ENCODE peak calls at places on chromosomes 2 and 18, in nine cellular contexts. O is GM20000, M is nephron progenitor cell, F is fibroblast of mammary gland, W is lower lobe of right lung, E is body of pancreas, Y is GM13977, Z is GM10248, J is H9. N is an unnamed sample.

GRCh38 chr2:217106650-217107014 is 246.8 kb upstream of the TNP1 start:
- DNase-seq in O (no peak), M (no peak), F (peak), W (no peak), E (no peak), Y (no peak), Z (no peak), J (no peak), N (no peak)

GRCh38 chr2:130374587-130375290 is 18.9 kb downstream of the PTPN18 start:
- DNase-seq in O (no peak), M (no peak), F (peak), W (no peak), E (no peak), Y (no peak), Z (no peak), J (no peak), N (no peak)

GRCh38 chr2:163414121-163414520 is 321.7 kb downstream of the FIGN start:
- DNase-seq in O (no peak), M (no peak), F (no peak), W (no peak), E (no peak), Y (no peak), Z (no peak), J (no peak), N (no peak)

GRCh38 chr18:22223263-22223960 is 54.0 kb downstream of the GATA6 start:
- DNase-seq in O (no peak), M (no peak), F (peak), W (peak), E (peak), Y (no peak), Z (no peak), J (peak), N (no peak)

GRCh38 chr2:10173258-10174005 is 50.9 kb downstream of the RRM2 start:
- DNase-seq in O (no peak), M (no peak), F (no peak), W (no peak), E (no peak), Y (no peak), Z (no peak), J (no peak), N (no peak)

GRCh38 chr2:68413466-68413865 is 48.4 kb downstream of the PLEK start:
- DNase-seq in O (no peak), M (no peak), F (no peak), W (no peak), E (no peak), Y (no peak), Z (no peak), J (no peak), N (no peak)

GRCh38 chr2:137238065-137238464 is 472.7 kb downstream of the THSD7B start:
- DNase-seq in O (no peak), M (no peak), F (no peak), W (no peak), E (no peak), Y (no peak), Z (no peak), J (no peak), N (no peak)

GRCh38 chr2:28868611-28869010 is 1.5 kb downstream of the TRMT61B start:
- DNase-seq in O (no peak), M (peak), F (no peak), W (no peak), E (no peak), Y (no peak), Z (no peak), J (no peak), N (no peak)

GRCh38 chr2:25030702-25031101 is 11.2 kb upstream of the EFR3B start:
- DNase-seq in O (no peak), M (no peak), F (no peak), W (no peak), E (no peak), Y (no peak), Z (no peak), J (no peak), N (no peak)

GRCh38 chr18:77206676-77207370 is 42.8 kb upstream of the GALR1 start:
- DNase-seq in O (no peak), M (no peak), F (peak), W (no peak), E (peak), Y (no peak), Z (no peak), J (no peak), N (no peak)

GRCh38 chr2:36246320-36246990 is 109.1 kb upstream of the CRIM1 start:
- DNase-seq in O (peak), M (no peak), F (no peak), W (no peak), E (no peak), Y (peak), Z (peak), J (no peak), N (no peak)

GRCh38 chr2:241272722-241273551 is 42.5 kb downstream of the HDLBP start:
- DNase-seq in O (peak), M (peak), F (peak), W (peak), E (peak), Y (peak), Z (peak), J (peak), N (no peak)

GRCh38 chr2:198905881-198906612 is 551.7 kb downstream of the SATB2 start:
- DNase-seq in O (no peak), M (no peak), F (no peak), W (no peak), E (no peak), Y (peak), Z (peak), J (no peak), N (no peak)

GRCh38 chr2:85992611-85993010 is 103.8 kb upstream of the ST3GAL5 start:
- DNase-seq in O (no peak), M (no peak), F (no peak), W (no peak), E (no peak), Y (no peak), Z (no peak), J (no peak), N (no peak)

GRCh38 chr18:6452194-6452593 is 37.5 kb upstream of the L3MBTL4 start:
- DNase-seq in O (no peak), M (no peak), F (no peak), W (no peak), E (no peak), Y (no peak), Z (no peak), J (no peak), N (no peak)

GRCh38 chr18:43789234-43790000 is 512.1 kb upstream of the SYT4 start:
- DNase-seq in O (no peak), M (peak), F (peak), W (no peak), E (peak), Y (no peak), Z (no peak), J (no peak), N (no peak)

GRCh38 chr2:238100821-238101771 is 956 bp downstream of the ESPNL start:
- DNase-seq in O (peak), M (no peak), F (no peak), W (no peak), E (no peak), Y (no peak), Z (no peak), J (no peak), N (no peak)

GRCh38 chr2:199596549-199596948 is 138.8 kb upstream of the SATB2 start:
- DNase-seq in O (no peak), M (no peak), F (peak), W (no peak), E (peak), Y (no peak), Z (no peak), J (no peak), N (no peak)

GRCh38 chr2:100752628-100753333 is 67.2 kb upstream of the NPAS2 start:
- DNase-seq in O (no peak), M (no peak), F (peak), W (no peak), E (no peak), Y (no peak), Z (no peak), J (no peak), N (no peak)

GRCh38 chr18:2889761-2890192 is 43.0 kb downstream of the EMILIN2 start:
- DNase-seq in O (no peak), M (no peak), F (no peak), W (no peak), E (no peak), Y (no peak), Z (no peak), J (no peak), N (no peak)

GRCh38 chr2:137964066-137964858 is at the start of gene HNMT:
- DNase-seq in O (no peak), M (peak), F (peak), W (peak), E (peak), Y (no peak), Z (no peak), J (peak), N (no peak)

GRCh38 chr2:27494284-27494943 is 586 bp downstream of the FNDC4 start:
- DNase-seq in O (no peak), M (no peak), F (peak), W (no peak), E (peak), Y (no peak), Z (no peak), J (peak), N (no peak)

GRCh38 chr18:34976084-34976483 is 65.1 kb upstream of the MAPRE2 start:
- DNase-seq in O (no peak), M (no peak), F (no peak), W (no peak), E (no peak), Y (no peak), Z (no peak), J (no peak), N (no peak)

GRCh38 chr2:27721335-27721734 is 50.2 kb upstream of the MRPL33 start:
- DNase-seq in O (no peak), M (no peak), F (no peak), W (no peak), E (no peak), Y (no peak), Z (no peak), J (no peak), N (no peak)

GRCh38 chr18:76708727-76709353 is 113.5 kb upstream of the ZNF236 start:
- DNase-seq in O (no peak), M (no peak), F (no peak), W (no peak), E (no peak), Y (no peak), Z (no peak), J (no peak), N (no peak)

GRCh38 chr2:130896813-130897212 is 60.1 kb downstream of the ARHGEF4 start:
- DNase-seq in O (no peak), M (no peak), F (no peak), W (no peak), E (no peak), Y (no peak), Z (no peak), J (no peak), N (no peak)

GRCh38 chr2:53508667-53509066 is 258.9 kb upstream of the CHAC2 start:
- DNase-seq in O (no peak), M (no peak), F (peak), W (no peak), E (no peak), Y (no peak), Z (no peak), J (no peak), N (no peak)

GRCh38 chr2:125073440-125073839 is 1048.4 kb downstream of the CNTNAP5 start:
- DNase-seq in O (no peak), M (no peak), F (no peak), W (no peak), E (no peak), Y (no peak), Z (no peak), J (no peak), N (no peak)

GRCh38 chr2:40173276-40173675 is 278.6 kb downstream of the SLC8A1 start:
- DNase-seq in O (no peak), M (no peak), F (no peak), W (no peak), E (no peak), Y (no peak), Z (no peak), J (no peak), N (no peak)

GRCh38 chr2:46036929-46037328 is 260.3 kb upstream of the EPAS1 start:
- DNase-seq in O (no peak), M (no peak), F (peak), W (no peak), E (no peak), Y (no peak), Z (no peak), J (no peak), N (no peak)

GRCh38 chr18:50875966-50876536 is 2.9 kb upstream of the ME2 start:
- DNase-seq in O (no peak), M (no peak), F (no peak), W (no peak), E (no peak), Y (no peak), Z (no peak), J (no peak), N (no peak)

GRCh38 chr2:61948661-61949457 is 43.4 kb downstream of the COMMD1 start:
- DNase-seq in O (no peak), M (no peak), F (no peak), W (no peak), E (no peak), Y (no peak), Z (no peak), J (no peak), N (no peak)

GRCh38 chr2:231942180-231942579 is 16.0 kb upstream of the NPPC start:
- DNase-seq in O (no peak), M (no peak), F (no peak), W (no peak), E (no peak), Y (no peak), Z (no peak), J (no peak), N (no peak)

GRCh38 chr18:48002933-48003365 is 72.5 kb upstream of the SMAD2 start:
- DNase-seq in O (no peak), M (no peak), F (no peak), W (peak), E (peak), Y (no peak), Z (no peak), J (no peak), N (no peak)

GRCh38 chr2:158315803-158316413 is 140.6 kb downstream of the CCDC148 start:
- DNase-seq in O (no peak), M (no peak), F (no peak), W (no peak), E (no peak), Y (no peak), Z (no peak), J (no peak), N (no peak)

GRCh38 chr2:158321264-158321663 is 135.3 kb downstream of the CCDC148 start:
- DNase-seq in O (no peak), M (no peak), F (peak), W (no peak), E (no peak), Y (no peak), Z (no peak), J (no peak), N (no peak)

GRCh38 chr2:158315000-158315399 is 141.6 kb downstream of the CCDC148 start:
- DNase-seq in O (no peak), M (no peak), F (no peak), W (no peak), E (no peak), Y (no peak), Z (no peak), J (no peak), N (no peak)

GRCh38 chr2:158319269-158319668 is 137.3 kb downstream of the CCDC148 start:
- DNase-seq in O (no peak), M (no peak), F (no peak), W (no peak), E (no peak), Y (no peak), Z (no peak), J (no peak), N (no peak)

DNA sequence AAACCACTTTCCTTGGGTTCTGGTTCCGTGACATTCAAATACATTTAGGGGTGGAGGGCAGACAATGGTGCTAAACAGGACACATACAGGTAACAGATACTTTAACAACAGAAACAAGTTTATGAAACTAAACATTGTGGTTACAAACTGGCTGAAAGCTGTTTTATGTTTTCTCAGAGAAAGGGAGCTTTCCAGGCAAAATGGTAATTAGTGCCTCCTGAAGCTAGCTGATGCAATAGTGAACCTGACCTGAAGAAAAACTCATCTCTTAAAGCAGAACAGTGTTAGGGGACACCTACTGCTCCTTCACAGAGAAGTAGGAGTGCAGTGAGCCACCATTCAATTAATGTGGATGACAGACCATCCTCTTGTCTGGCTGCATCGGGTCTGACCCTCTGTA is 138.9 kb downstream of the CCDC148 start:
- DNase-seq in O (no peak), M (no peak), F (no peak), W (no peak), E (no peak), Y (no peak), Z (no peak), J (no peak), N (no peak)
- TF ChIP-seq CTCF in O (no peak), M (no peak), F (no peak), W (no peak), E (no peak), Y (no peak), Z (no peak), J (no peak), N (no peak)

DNA sequence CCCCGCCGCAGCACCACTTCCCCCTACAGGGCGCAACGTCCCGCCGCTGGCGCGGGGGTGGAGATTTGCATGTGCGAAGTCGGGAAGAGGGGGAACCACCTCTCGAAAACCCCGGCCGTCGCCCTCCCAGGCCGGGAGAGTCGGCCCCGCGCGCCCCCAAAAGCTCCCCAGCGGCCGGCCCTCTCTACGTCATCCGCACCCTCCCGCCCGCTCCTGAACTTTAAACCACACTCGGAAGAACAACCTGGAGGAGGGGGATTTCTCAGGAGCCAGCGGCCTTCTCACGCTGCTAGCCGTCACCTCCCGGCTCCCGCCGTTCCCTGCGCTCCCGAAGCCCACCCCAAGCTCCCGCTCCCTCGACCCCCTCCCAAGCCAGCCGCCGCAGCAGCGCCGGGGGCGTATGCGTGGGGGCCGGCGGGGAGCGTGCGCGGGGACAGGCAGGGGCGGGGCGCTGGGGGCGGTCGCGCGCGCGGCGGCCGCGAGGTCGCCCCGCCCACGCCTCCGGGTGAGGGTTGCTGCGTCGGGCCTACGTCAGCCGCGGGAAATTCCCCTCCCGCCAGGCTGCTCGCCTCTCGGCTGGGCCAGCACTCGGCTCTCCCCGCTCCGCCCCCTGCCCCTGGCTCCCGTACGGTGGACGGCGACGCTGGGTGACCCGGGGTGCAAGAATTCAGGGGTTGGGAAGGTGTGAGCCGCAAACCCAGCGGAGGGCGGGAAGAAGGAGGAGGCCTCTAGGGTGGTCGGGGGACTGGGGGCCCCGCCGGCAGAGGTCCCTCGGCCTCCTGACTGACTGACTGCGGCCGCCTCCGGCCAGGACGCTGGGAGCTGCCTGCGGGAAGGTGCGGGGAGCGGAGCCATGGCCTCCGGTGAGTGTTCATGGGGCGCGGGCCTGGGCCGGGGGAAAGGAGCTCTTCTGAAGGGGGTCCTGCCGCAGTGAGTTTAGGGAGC is at the start of gene REL:
- DNase-seq in O (peak), M (peak), F (peak), W (peak), E (peak), Y (peak), Z (peak), J (peak), N (peak)
- TF ChIP-seq CTCF in O (no peak), M (no peak), F (peak), W (peak), E (peak), Y (peak), Z (peak), J (no peak), N (no peak)

DNA sequence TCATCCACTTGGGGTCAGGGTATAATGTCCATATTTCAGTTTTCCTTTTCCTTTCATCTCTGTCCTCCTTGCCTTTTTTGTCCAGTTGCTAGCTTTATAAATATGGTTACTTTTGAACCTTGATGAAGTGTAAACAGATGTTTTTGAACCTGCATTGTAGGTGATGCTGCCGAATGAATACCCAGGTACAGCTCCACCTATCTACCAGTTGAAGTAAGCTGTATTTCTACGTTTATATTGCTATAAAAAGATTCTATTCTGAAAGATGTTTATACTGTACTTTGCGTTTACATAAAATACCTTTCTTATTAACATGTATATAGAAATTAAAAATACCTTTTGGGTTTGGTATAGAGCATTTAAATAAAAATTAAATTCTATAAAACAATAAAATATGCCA is 2.2 kb downstream of the IMPACT start:
- DNase-seq in O (no peak), M (no peak), F (no peak), W (no peak), E (no peak), Y (no peak), Z (no peak), J (no peak), N (no peak)
- TF ChIP-seq CTCF in O (no peak), M (no peak), F (no peak), W (no peak), E (no peak), Y (no peak), Z (no peak), J (peak), N (no peak)

GRCh38 chr2:170886391-170886790 is 42.7 kb upstream of the GORASP2 start:
- DNase-seq in O (no peak), M (no peak), F (peak), W (no peak), E (no peak), Y (no peak), Z (no peak), J (no peak), N (no peak)

GRCh38 chr2:170883683-170884082 is 45.4 kb upstream of the GORASP2 start:
- DNase-seq in O (no peak), M (no peak), F (no peak), W (no peak), E (no peak), Y (no peak), Z (no peak), J (no peak), N (no peak)

GRCh38 chr2:170882758-170883157 is 46.3 kb upstream of the GORASP2 start:
- DNase-seq in O (no peak), M (no peak), F (no peak), W (no peak), E (no peak), Y (no peak), Z (no peak), J (no peak), N (no peak)

GRCh38 chr2:170887496-170888265 is 41.4 kb upstream of the GORASP2 start:
- DNase-seq in O (no peak), M (no peak), F (no peak), W (no peak), E (no peak), Y (no peak), Z (no peak), J (no peak), N (no peak)

GRCh38 chr2:170885130-170885791 is 43.8 kb upstream of the GORASP2 start:
- DNase-seq in O (no peak), M (no peak), F (peak), W (no peak), E (no peak), Y (no peak), Z (no peak), J (no peak), N (no peak)
- TF ChIP-seq CTCF in O (no peak), M (no peak), F (no peak), W (no peak), E (no peak), Y (no peak), Z (no peak), J (peak), N (no peak)

GRCh38 chr2:159557437-159558034 is 58.8 kb downstream of the BAZ2B start:
- DNase-seq in O (no peak), M (no peak), F (peak), W (no peak), E (peak), Y (no peak), Z (no peak), J (peak), N (no peak)
- TF ChIP-seq CTCF in O (no peak), M (no peak), F (peak), W (peak), E (peak), Y (peak), Z (peak), J (peak), N (peak)